ENCODE peak calls at places on chromosomes 2 and 18, in five cellular contexts. One of them, this sample, is unnamed.

GRCh38 chr2:119223521-119224390 is at the start of gene STEAP3:
- DNase-seq in GM23338: peak
- DNase-seq in NCI-H226: peak
- DNase-seq in heart left ventricle: peak
- DNase-seq in stimulated activated CD8-positive, alpha-beta memory T cell treated with anti-CD3 and anti-CD28 coated beads, Interleukin-4, amount 100 ng/mL, for 4 hours: no peak
- DNase-seq in this sample: peak

GRCh38 chr18:51153659-51154371 is 43.7 kb downstream of the MEX3C start:
- DNase-seq in NCI-H226: no peak
- DNase-seq in GM23338: no peak
- DNase-seq in heart left ventricle: no peak
- DNase-seq in stimulated activated CD8-positive, alpha-beta memory T cell treated with anti-CD3 and anti-CD28 coated beads, Interleukin-4, amount 100 ng/mL, for 4 hours: peak
- DNase-seq in this sample: no peak

GRCh38 chr2:193695367-193695766 is 1500.6 kb upstream of the TMEFF2 start:
- DNase-seq in NCI-H226: peak
- DNase-seq in stimulated activated CD8-positive, alpha-beta memory T cell treated with anti-CD3 and anti-CD28 coated beads, Interleukin-4, amount 100 ng/mL, for 4 hours: no peak
- DNase-seq in heart left ventricle: no peak
- DNase-seq in GM23338: peak
- DNase-seq in this sample: no peak

GRCh38 chr2:184692137-184692734 is 93.9 kb downstream of the ZNF804A start:
- DNase-seq in GM23338: no peak
- DNase-seq in heart left ventricle: no peak
- DNase-seq in NCI-H226: no peak
- DNase-seq in stimulated activated CD8-positive, alpha-beta memory T cell treated with anti-CD3 and anti-CD28 coated beads, Interleukin-4, amount 100 ng/mL, for 4 hours: no peak
- DNase-seq in this sample: no peak

GRCh38 chr2:9344434-9344833 is 78.9 kb downstream of the ITGB1BP1 start:
- DNase-seq in stimulated activated CD8-positive, alpha-beta memory T cell treated with anti-CD3 and anti-CD28 coated beads, Interleukin-4, amount 100 ng/mL, for 4 hours: no peak
- DNase-seq in GM23338: no peak
- DNase-seq in NCI-H226: no peak
- DNase-seq in heart left ventricle: no peak
- DNase-seq in this sample: no peak

GRCh38 chr18:13302611-13303267 is 84.2 kb downstream of the LDLRAD4 start:
- DNase-seq in heart left ventricle: no peak
- DNase-seq in NCI-H226: no peak
- DNase-seq in GM23338: no peak
- DNase-seq in stimulated activated CD8-positive, alpha-beta memory T cell treated with anti-CD3 and anti-CD28 coated beads, Interleukin-4, amount 100 ng/mL, for 4 hours: no peak
- DNase-seq in this sample: peak

GRCh38 chr2:99550368-99550767 is 60.6 kb upstream of the REV1 start:
- DNase-seq in heart left ventricle: no peak
- DNase-seq in stimulated activated CD8-positive, alpha-beta memory T cell treated with anti-CD3 and anti-CD28 coated beads, Interleukin-4, amount 100 ng/mL, for 4 hours: no peak
- DNase-seq in NCI-H226: no peak
- DNase-seq in GM23338: peak
- DNase-seq in this sample: no peak

GRCh38 chr18:48931680-48932461 is 18.9 kb downstream of the SMAD7 start:
- DNase-seq in GM23338: no peak
- DNase-seq in stimulated activated CD8-positive, alpha-beta memory T cell treated with anti-CD3 and anti-CD28 coated beads, Interleukin-4, amount 100 ng/mL, for 4 hours: no peak
- DNase-seq in NCI-H226: no peak
- DNase-seq in heart left ventricle: no peak
- DNase-seq in this sample: peak

GRCh38 chr18:70420151-70420898 is 131.5 kb downstream of the SOCS6 start:
- DNase-seq in NCI-H226: peak
- DNase-seq in GM23338: no peak
- DNase-seq in heart left ventricle: no peak
- DNase-seq in stimulated activated CD8-positive, alpha-beta memory T cell treated with anti-CD3 and anti-CD28 coated beads, Interleukin-4, amount 100 ng/mL, for 4 hours: no peak
- DNase-seq in this sample: no peak

GRCh38 chr2:69667805-69668382 is 24.4 kb upstream of the AAK1 start:
- DNase-seq in NCI-H226: peak
- DNase-seq in GM23338: peak
- DNase-seq in heart left ventricle: no peak
- DNase-seq in stimulated activated CD8-positive, alpha-beta memory T cell treated with anti-CD3 and anti-CD28 coated beads, Interleukin-4, amount 100 ng/mL, for 4 hours: no peak
- DNase-seq in this sample: no peak

GRCh38 chr2:6780765-6781274 is 84.9 kb downstream of the CMPK2 start:
- DNase-seq in NCI-H226: no peak
- DNase-seq in GM23338: no peak
- DNase-seq in stimulated activated CD8-positive, alpha-beta memory T cell treated with anti-CD3 and anti-CD28 coated beads, Interleukin-4, amount 100 ng/mL, for 4 hours: no peak
- DNase-seq in heart left ventricle: peak
- DNase-seq in this sample: peak

GRCh38 chr2:33242845-33243244 is 233.6 kb upstream of the RASGRP3 start:
- DNase-seq in NCI-H226: peak
- DNase-seq in heart left ventricle: no peak
- DNase-seq in stimulated activated CD8-positive, alpha-beta memory T cell treated with anti-CD3 and anti-CD28 coated beads, Interleukin-4, amount 100 ng/mL, for 4 hours: no peak
- DNase-seq in GM23338: no peak
- DNase-seq in this sample: no peak

GRCh38 chr2:173881466-173881865 is 83.7 kb downstream of the SP3 start:
- DNase-seq in heart left ventricle: no peak
- DNase-seq in GM23338: no peak
- DNase-seq in NCI-H226: peak
- DNase-seq in stimulated activated CD8-positive, alpha-beta memory T cell treated with anti-CD3 and anti-CD28 coated beads, Interleukin-4, amount 100 ng/mL, for 4 hours: no peak
- DNase-seq in this sample: peak

GRCh38 chr18:79576686-79577351 is 102.8 kb upstream of the CTDP1 start:
- DNase-seq in heart left ventricle: peak
- DNase-seq in NCI-H226: no peak
- DNase-seq in GM23338: no peak
- DNase-seq in stimulated activated CD8-positive, alpha-beta memory T cell treated with anti-CD3 and anti-CD28 coated beads, Interleukin-4, amount 100 ng/mL, for 4 hours: no peak
- DNase-seq in this sample: peak

GRCh38 chr2:45922577-45922988 is 271.1 kb downstream of the PRKCE start:
- DNase-seq in heart left ventricle: peak
- DNase-seq in GM23338: no peak
- DNase-seq in stimulated activated CD8-positive, alpha-beta memory T cell treated with anti-CD3 and anti-CD28 coated beads, Interleukin-4, amount 100 ng/mL, for 4 hours: no peak
- DNase-seq in NCI-H226: no peak
- DNase-seq in this sample: no peak

GRCh38 chr2:223724831-223725230 is 112.6 kb downstream of the AP1S3 start:
- DNase-seq in heart left ventricle: no peak
- DNase-seq in stimulated activated CD8-positive, alpha-beta memory T cell treated with anti-CD3 and anti-CD28 coated beads, Interleukin-4, amount 100 ng/mL, for 4 hours: no peak
- DNase-seq in GM23338: no peak
- DNase-seq in NCI-H226: peak
- DNase-seq in this sample: no peak

GRCh38 chr2:233919938-233920337 is 2.8 kb downstream of the TRPM8 start:
- DNase-seq in stimulated activated CD8-positive, alpha-beta memory T cell treated with anti-CD3 and anti-CD28 coated beads, Interleukin-4, amount 100 ng/mL, for 4 hours: no peak
- DNase-seq in heart left ventricle: no peak
- DNase-seq in GM23338: no peak
- DNase-seq in NCI-H226: peak
- DNase-seq in this sample: no peak

GRCh38 chr2:236498369-236498768 is 71.3 kb upstream of the ACKR3 start:
- DNase-seq in NCI-H226: peak
- DNase-seq in heart left ventricle: no peak
- DNase-seq in GM23338: peak
- DNase-seq in stimulated activated CD8-positive, alpha-beta memory T cell treated with anti-CD3 and anti-CD28 coated beads, Interleukin-4, amount 100 ng/mL, for 4 hours: no peak
- DNase-seq in this sample: no peak

GRCh38 chr2:198127627-198128026 is 323.2 kb downstream of the PLCL1 start:
- DNase-seq in stimulated activated CD8-positive, alpha-beta memory T cell treated with anti-CD3 and anti-CD28 coated beads, Interleukin-4, amount 100 ng/mL, for 4 hours: no peak
- DNase-seq in NCI-H226: no peak
- DNase-seq in heart left ventricle: no peak
- DNase-seq in GM23338: peak
- DNase-seq in this sample: no peak

GRCh38 chr2:146776589-146776988 is 1068.2 kb upstream of the ACVR2A start:
- DNase-seq in NCI-H226: no peak
- DNase-seq in heart left ventricle: no peak
- DNase-seq in stimulated activated CD8-positive, alpha-beta memory T cell treated with anti-CD3 and anti-CD28 coated beads, Interleukin-4, amount 100 ng/mL, for 4 hours: no peak
- DNase-seq in GM23338: no peak
- DNase-seq in this sample: no peak

GRCh38 chr2:215901796-215902195 is 111.6 kb downstream of the MREG start:
- DNase-seq in NCI-H226: no peak
- DNase-seq in GM23338: no peak
- DNase-seq in stimulated activated CD8-positive, alpha-beta memory T cell treated with anti-CD3 and anti-CD28 coated beads, Interleukin-4, amount 100 ng/mL, for 4 hours: no peak
- DNase-seq in heart left ventricle: no peak
- DNase-seq in this sample: no peak

GRCh38 chr2:230899786-230900185 is 25.3 kb downstream of the GPR55 start:
- DNase-seq in stimulated activated CD8-positive, alpha-beta memory T cell treated with anti-CD3 and anti-CD28 coated beads, Interleukin-4, amount 100 ng/mL, for 4 hours: no peak
- DNase-seq in GM23338: no peak
- DNase-seq in NCI-H226: no peak
- DNase-seq in heart left ventricle: no peak
- DNase-seq in this sample: no peak

GRCh38 chr2:188456114-188456909 is 164.6 kb downstream of the GULP1 start:
- DNase-seq in heart left ventricle: no peak
- DNase-seq in NCI-H226: no peak
- DNase-seq in stimulated activated CD8-positive, alpha-beta memory T cell treated with anti-CD3 and anti-CD28 coated beads, Interleukin-4, amount 100 ng/mL, for 4 hours: no peak
- DNase-seq in GM23338: peak
- DNase-seq in this sample: no peak